ENCODE peak calls at places on chromosomes 13 and 19, in six cellular contexts. Y is choroid plexus epithelial cell, M is heart right ventricle, K is dorsolateral prefrontal cortex, L is upper lobe of right lung, V is neural progenitor cell. U is an unnamed sample.

GRCh38 chr13:27928353-27928804 is 8.6 kb downstream of the PDX1 start:
- DNase-seq in M (no peak), V (no peak), K (no peak), L (no peak), Y (no peak), U (no peak)

GRCh38 chr13:109979186-109979585 is 192.8 kb upstream of the IRS2 start:
- DNase-seq in M (no peak), V (no peak), Y (no peak), K (no peak), L (no peak), U (no peak)

GRCh38 chr13:64709079-64709478 is 2521.1 kb downstream of the PCDH9 start:
- DNase-seq in L (no peak), Y (peak; percentile 6), K (no peak), V (peak; percentile 39), M (no peak), U (no peak)

GRCh38 chr19:58514564-58515020 is 2.8 kb upstream of the SLC27A5 start:
- DNase-seq in Y (no peak), M (no peak), V (no peak), K (no peak), L (no peak), U (no peak)

GRCh38 chr19:53977991-53978731 is 13.3 kb upstream of the CACNG6 start:
- DNase-seq in Y (peak; percentile 99), M (peak; percentile 78), V (peak; percentile 99), L (no peak), K (peak; percentile 91), U (no peak)

GRCh38 chr13:24888291-24888931 is 124.4 kb downstream of the RNF17 start:
- DNase-seq in M (no peak), Y (no peak), L (no peak), K (no peak), V (no peak), U (no peak)

GRCh38 chr13:100584901-100585300 is 3.7 kb downstream of the GGACT start:
- DNase-seq in Y (no peak), L (no peak), K (no peak), V (no peak), M (no peak), U (no peak)

GRCh38 chr19:34459614-34460013 is 21.9 kb upstream of the WTIP start:
- DNase-seq in V (no peak), Y (no peak), M (no peak), L (no peak), K (no peak), U (no peak)

GRCh38 chr13:36815069-36815468 is 4.0 kb upstream of the RFXAP start:
- DNase-seq in K (no peak), M (no peak), V (no peak), L (no peak), Y (no peak), U (no peak)

GRCh38 chr19:12872941-12873890 is 8.0 kb downstream of the DNASE2 start:
- DNase-seq in L (peak; percentile 82), M (peak; percentile 24), V (peak; percentile 21), Y (peak; percentile 62), K (no peak), U (no peak)

GRCh38 chr13:48715977-48716376 is 62.2 kb downstream of the CYSLTR2 start:
- DNase-seq in L (no peak), Y (no peak), K (no peak), V (peak; percentile 26), M (no peak), U (no peak)

GRCh38 chr19:2014731-2015610 is 543 bp downstream of the BTBD2 start:
- DNase-seq in L (no peak), V (peak; percentile 85), K (no peak), Y (no peak), M (no peak), U (peak; percentile 86)

GRCh38 chr19:18895038-18895827 is 725 bp downstream of the CERS1 start:
- DNase-seq in Y (peak; percentile 7), L (no peak), V (peak; percentile 90), M (no peak), K (peak; percentile 89), U (peak; percentile 78)
- TF ChIP-seq CTCF in Y (peak; percentile 22), L (peak; percentile 34), V (peak; percentile 64), M (peak; percentile 48), K (peak; percentile 50), U (peak; percentile 9)

DNA sequence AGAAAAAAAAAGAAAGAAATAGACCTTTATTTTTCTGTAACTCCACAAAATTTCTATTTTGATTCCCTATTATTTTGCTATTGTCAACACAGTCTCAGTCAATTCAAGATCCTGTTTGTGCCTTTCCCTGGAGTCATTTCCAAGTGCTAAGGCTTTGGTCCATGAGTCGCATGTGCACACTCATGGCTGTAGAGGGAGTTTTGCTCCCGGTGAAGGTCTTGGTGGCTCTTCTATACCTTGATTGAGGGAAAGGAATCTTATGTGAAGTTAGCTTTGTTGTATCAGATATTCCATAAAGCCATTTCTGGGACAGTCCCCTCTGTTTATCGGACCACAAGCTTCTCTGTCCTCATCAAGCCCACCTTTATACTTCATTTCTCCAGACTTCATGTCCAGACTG is 58.7 kb upstream of the ALOX5AP start:
- DNase-seq in M (no peak), Y (peak; percentile 68), V (no peak), K (no peak), L (no peak), U (no peak)
- TF ChIP-seq CTCF in M (no peak), Y (peak; percentile 76), V (peak; percentile 31), K (no peak), L (no peak), U (no peak)

DNA sequence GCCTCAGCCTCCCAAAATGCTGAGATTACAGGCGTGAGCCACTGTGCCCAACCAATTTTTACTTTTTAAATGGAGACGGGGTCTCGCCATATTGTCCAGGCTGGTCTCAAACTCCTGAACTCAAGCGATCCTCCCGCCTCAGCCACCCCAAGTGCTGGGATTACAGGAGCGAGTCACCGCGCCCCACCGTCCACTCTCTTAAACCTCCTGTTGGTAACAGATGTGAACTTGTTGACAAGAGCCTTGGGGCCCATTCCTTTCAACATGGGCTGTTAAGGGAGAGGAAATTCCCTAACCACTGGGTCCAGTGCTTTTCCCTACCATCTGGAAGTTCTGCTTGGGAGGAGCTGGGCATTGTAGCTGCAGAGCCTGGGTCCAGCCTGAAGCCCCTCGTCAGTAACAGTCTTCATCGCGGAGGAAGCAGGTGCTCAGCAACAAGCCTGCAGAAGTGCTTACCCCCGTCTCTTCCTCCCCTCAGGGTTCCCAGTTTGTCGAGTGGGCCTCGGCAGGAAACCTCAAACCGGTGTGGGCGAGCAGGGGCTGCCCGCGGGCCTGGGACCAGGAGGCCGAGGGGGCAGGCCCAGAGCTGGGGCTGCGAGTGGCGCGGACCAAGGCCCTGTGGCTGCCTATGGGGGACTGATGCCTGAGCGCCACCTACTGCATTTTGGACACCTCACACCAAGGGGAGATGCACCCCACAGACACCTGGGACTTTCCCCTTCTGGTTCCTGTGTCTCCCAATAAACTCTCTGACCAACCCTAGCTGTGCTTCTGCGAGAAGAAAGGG is 4.0 kb upstream of the FLT3LG start:
- DNase-seq in M (no peak), Y (no peak), V (no peak), L (no peak), K (no peak), U (no peak)
- TF ChIP-seq CTCF in M (peak; percentile 37), Y (peak; percentile 21), V (no peak), L (peak; percentile 21), K (no peak), U (no peak)

GRCh38 chr13:99501952-99502310 is 659 bp downstream of the TM9SF2 start:
- DNase-seq in L (no peak), M (no peak), Y (peak; percentile 36), K (no peak), V (no peak), U (no peak)

GRCh38 chr13:99509477-99509876 is 8.2 kb downstream of the TM9SF2 start:
- DNase-seq in L (no peak), M (no peak), Y (no peak), K (no peak), V (no peak), U (no peak)

GRCh38 chr13:99507054-99507453 is 5.8 kb downstream of the TM9SF2 start:
- DNase-seq in V (no peak), Y (no peak), K (no peak), M (no peak), L (no peak), U (no peak)

GRCh38 chr13:99506632-99507031 is 5.4 kb downstream of the TM9SF2 start:
- DNase-seq in L (no peak), V (no peak), K (no peak), M (no peak), Y (no peak), U (no peak)

GRCh38 chr13:99505814-99506269 is 4.6 kb downstream of the TM9SF2 start:
- DNase-seq in L (no peak), V (no peak), K (no peak), Y (peak; percentile 51), M (no peak), U (no peak)
- TF ChIP-seq CTCF in L (peak; percentile 38), V (peak; percentile 38), K (peak; percentile 15), Y (no peak), M (peak; percentile 33), U (no peak)

U was measured in kidney.